ENCODE peak calls at places on chromosomes 6 and 20, in eight cellular contexts. W, O, G, E, U, A, J and D are unnamed samples.

GRCh38 chr6:139204978-139205377 is 70.1 kb downstream of the HECA start:
- DNase-seq in W (no peak), O (no peak), G (no peak), E (no peak), U (no peak), A (no peak), J (no peak), D (no peak)

GRCh38 chr6:112833546-112834215 is 486.6 kb downstream of the RFPL4B start:
- DNase-seq in W (no peak), O (no peak), G (no peak), E (no peak), U (no peak), A (peak), J (no peak), D (peak)

GRCh38 chr6:81820979-81821378 is 68.5 kb upstream of the TENT5A start:
- DNase-seq in W (no peak), O (no peak), G (no peak), E (no peak), U (no peak), A (no peak), J (no peak), D (no peak)

GRCh38 chr6:120871416-120872261 is 462.6 kb downstream of the TBC1D32 start:
- DNase-seq in W (no peak), O (no peak), G (no peak), E (no peak), U (no peak), A (no peak), J (no peak), D (no peak)

GRCh38 chr6:21840428-21840827 is 246.9 kb downstream of the SOX4 start:
- DNase-seq in W (no peak), O (no peak), G (no peak), E (no peak), U (no peak), A (peak), J (no peak), D (no peak)

GRCh38 chr6:13767121-13767794 is 47.1 kb downstream of the MCUR1 start:
- DNase-seq in W (no peak), O (peak), G (peak), E (no peak), U (no peak), A (peak), J (peak), D (peak)

GRCh38 chr6:17381429-17382147 is 11.8 kb upstream of the CAP2 start:
- DNase-seq in W (no peak), O (no peak), G (peak), E (no peak), U (no peak), A (peak), J (no peak), D (peak)

GRCh38 chr20:12098411-12098810 is 180.7 kb downstream of the BTBD3 start:
- DNase-seq in W (no peak), O (no peak), G (no peak), E (no peak), U (no peak), A (no peak), J (peak), D (no peak)

GRCh38 chr6:119327810-119328209 is 21.8 kb downstream of the MAN1A1 start:
- DNase-seq in W (no peak), O (no peak), G (no peak), E (no peak), U (no peak), A (no peak), J (no peak), D (no peak)